ENCODE peak calls at places on chromosomes 12 and 14, in seven cellular contexts. D is HepG2, Z is HCT116, W is GM12878, V is H1, L is SK-N-SH, Y is K562. F is an unnamed sample.

GRCh38 chr14:77961853-77962580 is 162.1 kb downstream of the ADCK1 start:
- DNase-seq in Y (peak), Z (no peak), W (no peak), V (no peak), D (no peak), L (no peak), F (peak)

GRCh38 chr14:75781096-75781495 is 120.0 kb downstream of the TTLL5 start:
- DNase-seq in D (no peak), Y (no peak), V (no peak), Z (no peak), L (no peak), W (no peak), F (no peak)

GRCh38 chr12:119229205-119229604 is 50.5 kb downstream of the HSPB8 start:
- DNase-seq in V (no peak), L (no peak), Y (peak), Z (no peak), W (no peak), D (no peak), F (no peak)

GRCh38 chr14:89198544-89199329 is 218.3 kb downstream of the FOXN3 start:
- DNase-seq in L (no peak), Z (no peak), W (no peak), D (no peak), V (no peak), Y (no peak), F (no peak)

GRCh38 chr12:130966443-130967030 is 12.8 kb downstream of the ADGRD1 start:
- DNase-seq in D (no peak), Z (no peak), L (no peak), Y (no peak), W (no peak), V (no peak), F (no peak)

GRCh38 chr12:79555006-79555925 is 135.5 kb downstream of the PAWR start:
- DNase-seq in L (peak), Y (peak), W (no peak), D (peak), V (no peak), Z (peak), F (peak)

GRCh38 chr14:33836203-33836894 is 114.5 kb downstream of the EGLN3 start:
- DNase-seq in V (no peak), Z (no peak), L (no peak), Y (peak), D (no peak), W (no peak), F (no peak)

GRCh38 chr12:104796475-104796862 is 161.6 kb downstream of the SLC41A2 start:
- DNase-seq in Y (no peak), V (no peak), D (no peak), L (no peak), W (no peak), Z (no peak), F (no peak)

GRCh38 chr12:6685814-6686213 is 3.4 kb downstream of the ZNF384 start:
- DNase-seq in Z (no peak), D (no peak), V (no peak), L (no peak), W (no peak), Y (no peak), F (no peak)

GRCh38 chr14:59337151-59337611 is 128.0 kb downstream of the GPR135 start:
- DNase-seq in D (no peak), V (no peak), Z (no peak), Y (no peak), L (no peak), W (no peak), F (no peak)

GRCh38 chr14:91264151-91265150 is 19.9 kb upstream of the GPR68 start:
- DNase-seq in V (peak), Y (peak), D (no peak), W (no peak), L (no peak), Z (no peak), F (no peak)

GRCh38 chr12:64450711-64451486 is 1.0 kb upstream of the TBK1 start:
- DNase-seq in Z (no peak), L (peak), W (no peak), V (no peak), Y (peak), D (peak), F (no peak)

GRCh38 chr12:87254371-87255030 is 774.7 kb downstream of the C12orf50 start:
- DNase-seq in Y (no peak), L (no peak), V (no peak), D (no peak), W (no peak), Z (no peak), F (no peak)

GRCh38 chr14:65000868-65001600 is 14.3 kb downstream of the FNTB start:
- DNase-seq in W (no peak), D (no peak), Z (no peak), V (no peak), L (no peak), Y (no peak), F (no peak)

GRCh38 chr12:89951050-89951693 is 242.5 kb upstream of the ATP2B1 start:
- DNase-seq in V (no peak), Z (no peak), D (no peak), W (no peak), Y (peak), L (no peak), F (no peak)

GRCh38 chr12:110269622-110270124 is 11.4 kb upstream of the ATP2A2 start:
- DNase-seq in V (no peak), D (no peak), W (no peak), Y (peak), L (no peak), Z (no peak), F (peak)

GRCh38 chr14:59055439-59056045 is 132.9 kb upstream of the DAAM1 start:
- DNase-seq in L (peak), D (peak), Y (peak), W (peak), Z (peak), V (no peak), F (peak)

GRCh38 chr14:99971087-99971928 is 93.9 kb upstream of the EVL start:
- DNase-seq in Y (peak), W (no peak), V (peak), Z (peak), D (peak), L (peak), F (peak)

GRCh38 chr12:122749569-122750332 is 2.9 kb upstream of the DENR start:
- DNase-seq in W (no peak), D (no peak), L (peak), Y (peak), Z (no peak), V (no peak), F (peak)

GRCh38 chr14:66228267-66228970 is 257.8 kb upstream of the CCDC196 start:
- DNase-seq in L (no peak), Z (peak), Y (peak), W (no peak), V (no peak), D (no peak), F (no peak)

DNA sequence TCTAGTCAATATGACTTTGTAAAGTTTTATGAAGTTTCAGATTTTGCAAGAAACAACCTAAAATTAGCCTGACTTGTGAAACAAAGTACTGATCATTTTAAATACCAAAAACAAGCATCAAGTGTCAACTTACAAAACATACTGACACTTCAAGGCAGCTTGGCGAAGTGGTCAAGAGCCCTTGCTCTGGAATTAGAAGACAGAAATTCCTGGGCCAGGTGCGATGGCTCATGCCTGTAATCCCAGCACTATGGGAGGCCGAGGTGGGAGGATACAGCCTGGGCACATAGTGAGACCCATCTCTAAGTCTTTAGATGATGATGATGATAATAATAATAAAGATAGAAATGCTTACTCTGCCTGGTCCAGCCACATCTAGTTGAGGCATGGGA is 45.4 kb upstream of the NR2C1 start:
- DNase-seq in L (no peak), V (no peak), Z (no peak), Y (no peak), D (no peak), W (no peak), F (no peak)
- TF ChIP-seq JUND in L (no peak), V (no peak), Z (peak), Y (no peak), D (no peak), W (no peak), F (no peak)

GRCh38 chr14:52350445-52350844 is 36.3 kb downstream of the PTGER2 start:
- DNase-seq in Z (no peak), W (no peak), L (no peak), Y (no peak), D (no peak), V (no peak), F (no peak)

GRCh38 chr14:52351561-52352491 is 37.7 kb downstream of the PTGER2 start:
- DNase-seq in W (peak), V (no peak), D (no peak), L (no peak), Z (no peak), Y (no peak), F (no peak)

GRCh38 chr14:52352546-52352945 is 38.4 kb downstream of the PTGER2 start:
- DNase-seq in Y (no peak), W (no peak), V (no peak), Z (no peak), D (no peak), L (no peak), F (no peak)

GRCh38 chr14:52349731-52350130 is 35.6 kb downstream of the PTGER2 start:
- DNase-seq in L (no peak), Z (no peak), W (no peak), D (no peak), V (no peak), Y (no peak), F (no peak)

GRCh38 chr14:52351191-52351560 is 37.1 kb downstream of the PTGER2 start:
- DNase-seq in Y (no peak), L (no peak), V (no peak), W (no peak), Z (no peak), D (no peak), F (no peak)
- TF ChIP-seq JUND in Y (no peak), L (no peak), V (no peak), W (no peak), Z (no peak), D (no peak), F (no peak)

DNA sequence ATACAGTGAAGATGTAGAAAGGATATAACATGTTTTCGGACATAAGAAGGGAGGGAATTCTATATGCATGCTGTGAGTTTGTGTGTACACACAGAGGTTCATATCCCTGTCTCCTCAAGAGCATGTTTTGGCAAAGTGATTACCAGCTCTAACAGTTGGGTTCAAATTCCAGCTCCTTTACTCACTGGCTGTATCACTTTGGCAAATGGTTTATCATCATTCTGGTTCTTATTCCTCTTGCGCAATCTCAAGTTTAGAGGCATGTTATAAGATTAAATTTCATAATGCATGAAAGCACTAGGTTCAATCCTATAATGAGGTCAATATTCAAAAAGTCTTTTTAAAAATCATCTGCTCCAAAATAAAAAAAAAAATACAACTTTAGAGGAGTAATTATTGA is 107.7 kb upstream of the LRFN5 start:
- DNase-seq in Y (no peak), W (no peak), D (no peak), L (no peak), V (no peak), Z (no peak), F (no peak)
- TF ChIP-seq JUND in Y (no peak), W (no peak), D (no peak), L (no peak), V (no peak), Z (no peak), F (no peak)

GRCh38 chr12:127829974-127830543 is 436.9 kb upstream of the TMEM132C start:
- DNase-seq in L (peak), V (no peak), Y (no peak), W (no peak), D (no peak), Z (no peak), F (no peak)

GRCh38 chr12:127832172-127832571 is 434.8 kb upstream of the TMEM132C start:
- DNase-seq in Y (no peak), Z (no peak), L (no peak), D (no peak), V (no peak), W (no peak), F (no peak)

DNA sequence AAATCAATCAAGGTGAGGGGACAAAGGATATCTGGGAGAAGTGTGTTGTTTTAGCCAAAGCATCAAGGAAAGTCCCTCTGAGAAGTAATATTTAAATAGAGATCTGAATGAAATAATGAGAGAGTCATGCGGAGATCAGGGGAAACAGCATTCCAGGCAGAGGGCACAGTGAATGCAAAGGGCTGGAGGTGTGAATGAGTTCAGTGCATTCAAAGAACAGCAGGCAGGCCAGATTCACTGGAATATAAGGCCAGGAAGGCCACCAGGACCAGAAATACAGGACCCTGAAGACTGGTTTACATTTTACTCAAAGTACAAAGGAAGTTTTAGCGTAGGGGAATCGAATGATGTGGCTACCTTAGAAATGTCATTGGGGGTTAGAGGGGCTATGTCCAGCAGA is 436.2 kb upstream of the TMEM132C start:
- DNase-seq in V (no peak), W (no peak), L (no peak), Y (no peak), D (no peak), Z (no peak), F (no peak)
- TF ChIP-seq JUND in V (no peak), W (no peak), L (no peak), Y (no peak), D (no peak), Z (no peak), F (no peak)

GRCh38 chr12:46981627-46982026 is 97.8 kb upstream of the PCED1B start:
- DNase-seq in L (no peak), D (no peak), Y (no peak), V (no peak), Z (no peak), W (no peak), F (no peak)
- TF ChIP-seq JUND in L (no peak), D (no peak), Y (no peak), V (no peak), Z (no peak), W (no peak), F (no peak)

DNA sequence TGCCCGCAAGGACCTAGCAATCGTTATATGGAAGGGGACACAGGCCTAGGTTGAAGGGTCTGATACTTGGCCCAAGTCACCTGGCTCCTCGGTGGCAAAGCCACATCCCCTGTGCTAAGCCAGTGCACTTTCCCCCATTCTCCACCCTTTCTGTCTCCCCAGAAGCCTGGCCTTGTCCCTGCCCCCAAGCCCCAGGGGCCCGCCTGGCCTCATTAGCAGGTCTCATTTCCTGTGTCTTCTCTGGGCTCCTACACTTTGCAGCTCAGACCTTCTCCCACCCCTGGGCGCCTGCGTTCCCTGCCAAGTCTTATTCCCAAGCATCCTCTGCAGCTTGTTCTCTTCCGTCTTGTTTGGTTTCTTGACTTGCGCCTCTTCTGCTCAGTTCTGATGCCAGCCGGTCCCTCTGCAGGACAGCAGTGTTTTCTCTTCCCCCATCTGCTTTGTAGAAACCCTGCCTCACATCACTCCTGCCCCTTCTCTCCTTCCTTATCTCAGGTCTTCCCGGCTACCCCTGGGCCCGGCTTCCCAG is 66.7 kb downstream of the SLC24A4 start:
- DNase-seq in Y (no peak), V (no peak), D (no peak), W (no peak), L (no peak), Z (no peak), F (no peak)
- TF ChIP-seq JUND in Y (no peak), V (no peak), D (no peak), W (no peak), L (no peak), Z (no peak), F (no peak)

DNA sequence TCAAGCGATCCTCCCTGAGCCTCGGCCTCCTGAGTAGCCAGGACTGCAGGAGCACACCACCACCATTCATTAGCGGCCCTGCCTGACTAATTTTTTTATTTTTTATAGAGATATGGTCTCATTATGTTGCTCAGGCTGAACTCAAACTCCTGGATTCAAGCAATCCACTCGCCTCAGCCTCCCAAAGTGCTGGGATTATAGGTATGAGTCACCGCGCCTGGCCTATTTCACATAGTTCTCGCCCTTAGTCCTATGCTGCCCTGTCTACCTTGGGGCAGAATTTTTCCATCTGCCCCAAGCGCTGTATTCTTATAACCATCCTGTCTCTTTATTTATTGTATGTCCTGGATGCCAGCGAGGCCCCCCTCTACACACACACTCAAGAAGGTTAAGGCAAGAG is 50.9 kb upstream of the BCL2L14 start:
- DNase-seq in D (no peak), Y (no peak), L (no peak), V (peak), W (no peak), Z (no peak), F (no peak)
- TF ChIP-seq JUND in D (no peak), Y (no peak), L (no peak), V (no peak), W (no peak), Z (no peak), F (no peak)

GRCh38 chr12:57713209-57713608 is 19.3 kb downstream of the OS9 start:
- DNase-seq in L (no peak), Z (no peak), D (no peak), W (no peak), V (peak), Y (no peak), F (no peak)

GRCh38 chr12:57717131-57717530 is 21.4 kb downstream of the AGAP2 start:
- DNase-seq in V (peak), L (no peak), D (no peak), Y (no peak), W (no peak), Z (no peak), F (no peak)

GRCh38 chr12:57717846-57718640 is 20.5 kb downstream of the AGAP2 start:
- DNase-seq in L (no peak), V (peak), D (no peak), Y (no peak), W (no peak), Z (no peak), F (no peak)

GRCh38 chr12:57716305-57716704 is 22.2 kb downstream of the AGAP2 start:
- DNase-seq in D (no peak), W (no peak), Y (no peak), Z (no peak), L (no peak), V (peak), F (no peak)

DNA sequence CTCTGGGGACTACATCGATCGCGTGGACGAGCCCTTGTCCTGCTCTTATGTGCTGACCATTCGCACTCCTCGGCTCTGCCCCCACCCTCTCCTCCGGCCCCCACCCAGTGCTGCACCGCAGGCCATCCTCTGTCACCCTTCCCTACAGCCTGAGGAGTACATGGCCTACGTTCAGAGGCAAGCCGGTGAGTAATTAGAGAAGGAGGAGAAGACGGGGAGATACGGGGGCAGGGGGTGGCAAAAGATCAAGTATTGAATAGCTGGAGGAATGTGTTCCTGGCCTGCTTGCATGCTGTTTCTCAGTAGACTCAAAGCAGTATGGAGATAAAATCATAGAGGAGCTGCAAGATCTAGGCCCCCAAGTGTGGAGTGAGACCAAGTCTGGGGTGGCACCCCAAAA is 21.9 kb downstream of the OS9 start:
- DNase-seq in V (peak), Y (no peak), D (no peak), W (no peak), L (peak), Z (no peak), F (no peak)
- TF ChIP-seq JUND in V (no peak), Y (no peak), D (no peak), W (no peak), L (no peak), Z (no peak), F (no peak)

DNA sequence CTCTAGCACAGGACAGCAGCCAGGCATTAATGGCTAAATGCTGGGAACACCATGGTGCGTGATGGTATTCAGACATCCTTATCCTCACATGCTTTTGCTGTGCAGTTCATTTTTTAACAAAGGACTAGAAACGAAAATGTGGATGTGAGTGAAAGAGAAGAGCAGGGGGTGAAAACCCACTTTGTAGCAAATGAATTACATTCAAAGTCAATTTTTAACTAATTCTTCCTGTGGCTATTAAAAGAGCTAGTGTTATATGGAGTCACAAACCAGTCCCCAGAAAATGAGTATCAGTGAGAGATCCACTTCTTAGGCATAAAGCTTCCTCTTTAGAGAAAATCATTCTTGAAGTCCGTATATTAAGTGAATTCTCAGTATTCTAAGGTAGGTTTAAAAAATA is 592.0 kb upstream of the LMO3 start:
- DNase-seq in Z (no peak), L (no peak), V (no peak), Y (no peak), D (no peak), W (no peak), F (no peak)
- TF ChIP-seq JUND in Z (no peak), L (no peak), V (no peak), Y (no peak), D (no peak), W (no peak), F (no peak)

DNA sequence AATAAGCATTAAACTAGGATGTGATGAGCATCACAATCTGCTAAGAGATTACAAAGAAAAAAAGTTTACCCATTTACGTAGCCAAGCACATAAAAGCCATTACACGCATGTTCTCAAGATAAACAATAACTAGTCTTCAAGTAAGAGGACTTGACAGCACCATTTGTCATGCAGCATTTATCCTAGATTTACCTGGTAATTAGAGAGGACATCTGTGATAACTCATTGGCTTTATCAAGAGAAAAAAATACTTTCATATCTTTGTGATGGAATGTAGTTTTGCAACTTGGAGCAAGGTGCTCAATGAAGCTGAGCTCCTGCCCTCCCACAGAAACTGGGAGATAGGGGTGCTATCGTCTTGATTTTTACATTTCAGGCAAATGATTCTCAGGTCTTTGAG is 1023.7 kb downstream of the FSCB start:
- DNase-seq in W (no peak), V (no peak), D (no peak), L (no peak), Z (no peak), Y (no peak), F (no peak)
- TF ChIP-seq JUND in W (no peak), V (no peak), D (no peak), L (no peak), Z (no peak), Y (no peak), F (no peak)